ENCODE peak calls at places on chromosomes 13 and 19, in eight cellular contexts. F, W, V, O, K, P, Z and D are unnamed samples.

GRCh38 chr13:42876270-42876714 is 94.9 kb downstream of the FAM216B start:
- DNase-seq in F (no peak), W (no peak), V (no peak), O (no peak), K (peak; percentile 45), P (no peak), Z (no peak), D (no peak)

GRCh38 chr13:73929287-73929932 is 204.8 kb downstream of the KLF12 start:
- DNase-seq in F (no peak), W (no peak), V (no peak), O (no peak), K (no peak), P (no peak), Z (no peak), D (no peak)

GRCh38 chr19:21610341-21610740 is 104.9 kb downstream of the ZNF429 start:
- DNase-seq in F (no peak), W (no peak), V (no peak), O (no peak), K (no peak), P (no peak), Z (no peak), D (no peak)

GRCh38 chr19:7783991-7784421 is 21.0 kb downstream of the CLEC4M start:
- DNase-seq in F (peak; percentile 8), W (peak; percentile 30), V (no peak), O (no peak), K (peak; percentile 79), P (no peak), Z (no peak), D (peak; percentile 23)

GRCh38 chr13:50228527-50228926 is 213.3 kb downstream of the KCNRG start:
- DNase-seq in F (no peak), W (no peak), V (no peak), O (no peak), K (no peak), P (no peak), Z (no peak), D (no peak)

GRCh38 chr19:18475762-18476331 is 37.9 kb upstream of the ISYNA1 start:
- DNase-seq in F (no peak), W (no peak), V (no peak), O (no peak), K (no peak), P (no peak), Z (no peak), D (no peak)

GRCh38 chr19:29303035-29303706 is 90.2 kb upstream of the UQCRFS1 start:
- DNase-seq in F (no peak), W (no peak), V (no peak), O (no peak), K (no peak), P (no peak), Z (no peak), D (no peak)

GRCh38 chr13:113533441-113533840 is 42.9 kb upstream of the DCUN1D2 start:
- DNase-seq in F (no peak), W (no peak), V (no peak), O (no peak), K (no peak), P (no peak), Z (no peak), D (peak; percentile 25)